ENCODE peak calls at places on chromosomes 3 and 15, in four cellular contexts. L, U, B and N are unnamed samples.
A peak's percentile ranks its signal among the peaks of the same experiment; 100 is the strongest.

GRCh38 chr15:62647195-62647865 is 395.2 kb upstream of the TPM1 start:
- DNase-seq in L (peak; percentile 14), U (no peak), B (no peak), N (no peak)

GRCh38 chr3:189168711-189169110 is 3.1 kb upstream of the TPRG1 start:
- DNase-seq in L (no peak), U (no peak), B (no peak), N (no peak)

GRCh38 chr3:133733226-133733625 is 13.0 kb upstream of the TF start:
- DNase-seq in L (no peak), U (no peak), B (no peak), N (no peak)

GRCh38 chr3:131163-131889 is 65.2 kb upstream of the CHL1 start:
- DNase-seq in L (peak; percentile 22), U (no peak), B (no peak), N (no peak)

GRCh38 chr3:116102037-116102436 is 343.2 kb downstream of the LSAMP start:
- DNase-seq in L (no peak), U (no peak), B (no peak), N (no peak)

GRCh38 chr3:23115171-23115877 is 87.8 kb upstream of the UBE2E2 start:
- DNase-seq in L (no peak), U (no peak), B (no peak), N (no peak)

GRCh38 chr3:164155386-164155785 is 922.9 kb downstream of the SI start:
- DNase-seq in L (no peak), U (no peak), B (no peak), N (no peak)

GRCh38 chr3:169812124-169812843 is 386 bp upstream of the LRRIQ4 start:
- DNase-seq in L (peak; percentile 50), U (peak; percentile 51), B (peak; percentile 66), N (peak; percentile 18)

GRCh38 chr3:100802126-100802525 is 92.8 kb downstream of the TFG start:
- DNase-seq in L (no peak), U (no peak), B (no peak), N (no peak)

GRCh38 chr3:124149774-124150173 is 157.8 kb upstream of the ROPN1 start:
- DNase-seq in L (no peak), U (no peak), B (peak; percentile 18), N (no peak)

GRCh38 chr3:131551761-131552160 is 49.0 kb upstream of the MRPL3 start:
- DNase-seq in L (no peak), U (no peak), B (no peak), N (no peak)

GRCh38 chr3:169171739-169172138 is 491.8 kb downstream of the MECOM start:
- DNase-seq in L (no peak), U (no peak), B (no peak), N (no peak)

GRCh38 chr15:58139631-58140522 is 1.7 kb downstream of the AQP9 start:
- DNase-seq in L (no peak), U (no peak), B (no peak), N (no peak)

GRCh38 chr3:72634128-72634527 is 214.1 kb downstream of the SHQ1 start:
- DNase-seq in L (no peak), U (no peak), B (no peak), N (no peak)

GRCh38 chr3:76753599-76753998 is 286.3 kb upstream of the ROBO2 start:
- DNase-seq in L (no peak), U (no peak), B (no peak), N (no peak)

GRCh38 chr15:82664021-82664420 is 16.9 kb upstream of the CPEB1 start:
- DNase-seq in L (no peak), U (no peak), B (no peak), N (no peak)

GRCh38 chr3:184298759-184299487 is at the start of gene PSMD2:
- DNase-seq in L (peak; percentile 98), U (peak; percentile 99), B (peak; percentile 97), N (peak; percentile 97)

GRCh38 chr3:106004841-106005240 is 136.0 kb upstream of the CBLB start:
- DNase-seq in L (no peak), U (no peak), B (no peak), N (no peak)

GRCh38 chr3:173652093-173652492 is 254.5 kb downstream of the NLGN1 start:
- DNase-seq in L (no peak), U (no peak), B (no peak), N (no peak)

GRCh38 chr15:59236394-59236793 is 29.8 kb downstream of the LDHAL6B start:
- DNase-seq in L (no peak), U (no peak), B (no peak), N (no peak)

GRCh38 chr3:62373215-62373614 is at the start of gene FEZF2:
- DNase-seq in L (no peak), U (no peak), B (no peak), N (no peak)

GRCh38 chr3:134646086-134646485 is 4.7 kb downstream of the KY start:
- DNase-seq in L (no peak), U (no peak), B (no peak), N (no peak)

GRCh38 chr3:119831941-119832371 is 50.1 kb downstream of the NR1I2 start:
- DNase-seq in L (no peak), U (no peak), B (no peak), N (no peak)

GRCh38 chr15:34993413-34993812 is 5.3 kb upstream of the ZNF770 start:
- DNase-seq in L (no peak), U (no peak), B (no peak), N (no peak)

GRCh38 chr15:68677996-68678395 is 99.2 kb downstream of the CORO2B start:
- DNase-seq in L (no peak), U (no peak), B (no peak), N (no peak)

GRCh38 chr15:86541540-86541939 is 461.9 kb downstream of the AGBL1 start:
- DNase-seq in L (no peak), U (no peak), B (no peak), N (no peak)

GRCh38 chr15:101242160-101242998 is 9.5 kb downstream of the CHSY1 start:
- DNase-seq in L (peak; percentile 34), U (no peak), B (no peak), N (peak; percentile 45)

GRCh38 chr3:21562225-21562624 is 188.8 kb downstream of the ZNF385D start:
- DNase-seq in L (no peak), U (no peak), B (no peak), N (no peak)

GRCh38 chr3:72739521-72740466 is 108.5 kb downstream of the SHQ1 start:
- DNase-seq in L (no peak), U (no peak), B (no peak), N (no peak)

GRCh38 chr3:138468886-138469285 is 34.5 kb downstream of the ESYT3 start:
- DNase-seq in L (peak; percentile 23), U (no peak), B (no peak), N (no peak)

GRCh38 chr3:87792193-87792531 is 266.6 kb downstream of the CGGBP1 start:
- DNase-seq in L (no peak), U (no peak), B (no peak), N (no peak)

GRCh38 chr3:106428565-106428994 is 559.8 kb upstream of the CBLB start:
- DNase-seq in L (no peak), U (peak; percentile 25), B (no peak), N (no peak)

GRCh38 chr3:123283074-123283473 is 81.3 kb downstream of the SEC22A start:
- DNase-seq in L (no peak), U (no peak), B (no peak), N (no peak)

GRCh38 chr3:8668216-8668615 is 23.6 kb upstream of the SSUH2 start:
- DNase-seq in L (no peak), U (no peak), B (no peak), N (no peak)

GRCh38 chr15:41943543-41944312 is 28.6 kb downstream of the EHD4 start:
- DNase-seq in L (no peak), U (no peak), B (no peak), N (no peak)

GRCh38 chr3:153221748-153222162 is 59.7 kb downstream of the RAP2B start:
- DNase-seq in L (peak; percentile 79), U (peak; percentile 33), B (peak; percentile 29), N (peak; percentile 63)

GRCh38 chr3:18122264-18122663 is 302.9 kb downstream of the SATB1 start:
- DNase-seq in L (no peak), U (no peak), B (no peak), N (no peak)

GRCh38 chr15:99613887-99614642 is 48.3 kb downstream of the MEF2A start:
- DNase-seq in L (no peak), U (no peak), B (no peak), N (no peak)